ENCODE peak calls at places on chromosomes 16 and 17, in ten cellular contexts. S, V, N, L, U, E, P, T, Y and Q are unnamed samples.

GRCh38 chr17:51044964-51045363 is 75.7 kb downstream of the SPAG9 start:
- DNase-seq in U (no peak), T (no peak), L (no peak), E (no peak), P (peak), Y (no peak), N (no peak), V (no peak), S (no peak), Q (no peak)

GRCh38 chr17:60863892-60864673 is 186.4 kb downstream of the BCAS3 start:
- DNase-seq in N (no peak), U (no peak), L (no peak), S (no peak), E (no peak), V (no peak), P (peak), T (no peak), Y (no peak), Q (no peak)

GRCh38 chr16:75229172-75230031 is 10.6 kb downstream of the CTRB1 start:
- DNase-seq in Y (no peak), P (no peak), U (no peak), L (no peak), N (no peak), V (peak), S (no peak), T (no peak), E (no peak), Q (peak)

GRCh38 chr16:26709754-26710153 is 357.0 kb upstream of the C16orf82 start:
- DNase-seq in N (no peak), Y (no peak), S (no peak), E (no peak), U (no peak), P (no peak), T (no peak), L (no peak), V (no peak), Q (no peak)

GRCh38 chr17:68455756-68456528 is 1.4 kb downstream of the WIPI1 start:
- DNase-seq in U (no peak), Y (peak), T (peak), E (peak), P (no peak), N (no peak), V (no peak), L (no peak), S (no peak), Q (no peak)

GRCh38 chr17:71726320-71726719 is 394.5 kb upstream of the SOX9 start:
- DNase-seq in E (no peak), Y (no peak), L (no peak), U (no peak), N (no peak), T (no peak), S (no peak), V (no peak), P (no peak), Q (no peak)

GRCh38 chr16:31873556-31874353 is at the start of gene ZNF267:
- DNase-seq in T (peak), P (peak), E (peak), N (peak), L (peak), V (peak), S (peak), U (peak), Y (peak), Q (no peak)

GRCh38 chr17:4249452-4250029 is 14.2 kb downstream of the ANKFY1 start:
- DNase-seq in L (peak), S (no peak), E (peak), T (no peak), P (peak), Y (peak), U (no peak), V (no peak), N (no peak), Q (no peak)

GRCh38 chr17:8158267-8159031 is 4.3 kb downstream of the VAMP2 start:
- DNase-seq in V (peak), S (peak), N (peak), L (peak), U (peak), Y (peak), T (peak), P (peak), E (peak), Q (no peak)

GRCh38 chr17:38613525-38613980 is 7.8 kb upstream of the SRCIN1 start:
- DNase-seq in S (no peak), P (no peak), T (no peak), Y (no peak), U (no peak), V (no peak), N (no peak), L (no peak), E (no peak), Q (no peak)

GRCh38 chr17:74919440-74920305 is 3.4 kb downstream of the USH1G start:
- DNase-seq in U (no peak), Y (no peak), N (no peak), E (no peak), V (no peak), L (no peak), P (no peak), T (no peak), S (no peak), Q (no peak)

GRCh38 chr17:56929362-56929969 is 15.6 kb upstream of the TRIM25 start:
- DNase-seq in E (no peak), S (no peak), U (peak), L (no peak), T (no peak), V (no peak), Y (peak), N (no peak), P (peak), Q (no peak)

GRCh38 chr16:78199325-78200022 is 100.0 kb downstream of the WWOX start:
- DNase-seq in P (no peak), L (no peak), Y (peak), T (no peak), U (no peak), S (no peak), V (no peak), E (peak), N (no peak), Q (no peak)

GRCh38 chr17:73045722-73046121 is 46.8 kb downstream of the SLC39A11 start:
- DNase-seq in U (no peak), N (no peak), S (no peak), Y (no peak), T (no peak), E (no peak), L (no peak), V (no peak), P (no peak), Q (no peak)

GRCh38 chr17:53088501-53088900 is 734.2 kb upstream of the KIF2B start:
- DNase-seq in Y (no peak), L (no peak), N (no peak), V (no peak), P (no peak), U (no peak), T (no peak), E (no peak), S (no peak), Q (no peak)

GRCh38 chr16:15996432-15997109 is 47.2 kb downstream of the ABCC1 start:
- DNase-seq in N (peak), V (no peak), P (peak), U (peak), E (peak), Y (peak), L (no peak), T (no peak), S (no peak), Q (no peak)

GRCh38 chr16:57485091-57485915 is 990 bp downstream of the DOK4 start:
- DNase-seq in N (no peak), T (no peak), E (no peak), P (no peak), V (peak), L (no peak), Y (no peak), U (no peak), S (no peak), Q (no peak)

GRCh38 chr16:15653227-15653626 is 3.2 kb downstream of the NDE1 start:
- DNase-seq in N (no peak), Y (peak), U (no peak), V (no peak), S (peak), P (peak), T (peak), E (no peak), L (no peak), Q (no peak)

GRCh38 chr16:57149391-57149790 is 36.4 kb downstream of the PSME3IP1 start:
- DNase-seq in S (no peak), T (no peak), L (no peak), U (no peak), P (no peak), V (no peak), E (no peak), Y (no peak), N (no peak), Q (no peak)

GRCh38 chr17:3004150-3004801 is 59.1 kb downstream of the OR1D5 start:
- DNase-seq in V (peak), S (peak), T (peak), N (peak), Y (peak), P (peak), L (peak), E (no peak), U (peak), Q (peak)

GRCh38 chr16:63981639-63982038 is 1140.2 kb downstream of the CDH11 start:
- DNase-seq in L (no peak), Y (no peak), V (no peak), N (no peak), S (no peak), U (no peak), E (no peak), T (no peak), P (no peak), Q (no peak)

GRCh38 chr17:78748048-78748729 is 33.9 kb downstream of the CYTH1 start:
- DNase-seq in P (no peak), Y (no peak), T (no peak), L (no peak), V (no peak), S (no peak), U (no peak), E (no peak), N (no peak), Q (no peak)

GRCh38 chr17:19805006-19805405 is 56.9 kb upstream of the ALDH3A1 start:
- DNase-seq in T (no peak), E (no peak), L (no peak), U (no peak), S (no peak), N (no peak), V (no peak), Y (no peak), P (no peak), Q (no peak)
- TF ChIP-seq CTCF in T (no peak), E (no peak), L (no peak), U (no peak), S (no peak), N (no peak), V (no peak), Y (no peak), P (no peak), Q (no peak)

DNA sequence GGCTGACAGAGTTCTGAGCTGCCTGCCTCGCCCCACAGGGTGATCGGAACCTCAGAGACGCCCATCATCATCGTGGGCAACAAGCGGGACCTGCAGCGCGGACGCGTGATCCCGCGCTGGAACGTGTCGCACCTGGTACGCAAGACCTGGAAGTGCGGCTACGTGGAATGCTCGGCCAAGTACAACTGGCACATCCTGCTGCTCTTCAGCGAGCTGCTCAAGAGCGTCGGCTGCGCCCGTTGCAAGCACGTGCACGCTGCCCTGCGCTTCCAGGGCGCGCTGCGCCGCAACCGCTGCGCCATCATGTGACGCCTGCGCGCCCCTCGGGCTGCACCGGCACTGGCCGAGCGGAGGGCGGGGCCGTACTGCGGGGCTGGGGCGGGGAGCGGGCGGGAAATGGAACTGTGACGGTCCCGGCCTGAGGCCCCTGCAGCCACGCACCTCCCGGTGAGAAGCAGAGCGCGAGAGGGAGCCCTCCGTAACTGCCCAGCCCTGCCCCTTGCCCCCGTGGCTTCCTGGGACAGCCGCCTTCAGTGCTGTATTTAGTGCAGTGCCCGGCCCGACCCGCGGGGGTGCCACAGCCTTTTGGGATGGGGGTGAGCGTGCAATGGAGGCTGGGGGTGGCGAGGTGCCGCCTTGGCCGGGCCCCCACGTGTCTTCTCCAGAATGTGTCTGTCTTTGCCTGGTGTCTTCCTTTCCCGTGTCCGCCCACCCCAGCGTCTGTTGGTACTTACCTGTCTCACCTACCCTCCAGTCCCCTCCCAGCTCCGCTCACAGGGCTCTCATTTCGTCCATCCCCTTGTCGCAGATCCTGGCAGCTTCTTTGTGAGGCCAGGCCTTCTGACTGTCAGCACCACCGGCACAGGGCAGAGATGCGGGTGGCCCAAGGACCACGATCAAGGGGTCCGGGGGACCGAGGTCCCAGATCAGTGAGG is 9.8 kb downstream of the RASL10B start:
- DNase-seq in V (no peak), E (peak), N (no peak), U (no peak), S (no peak), P (no peak), Y (no peak), L (no peak), T (no peak), Q (no peak)
- TF ChIP-seq CTCF in V (no peak), E (no peak), N (no peak), U (no peak), S (no peak), P (no peak), Y (no peak), L (no peak), T (no peak), Q (peak)

GRCh38 chr17:58527306-58527705 is 12.9 kb upstream of the MTMR4 start:
- DNase-seq in N (no peak), P (no peak), L (no peak), T (no peak), E (no peak), V (no peak), Y (no peak), S (no peak), U (no peak), Q (no peak)
- TF ChIP-seq CTCF in N (no peak), P (peak), L (no peak), T (no peak), E (no peak), V (no peak), Y (no peak), S (peak), U (no peak), Q (peak)

DNA sequence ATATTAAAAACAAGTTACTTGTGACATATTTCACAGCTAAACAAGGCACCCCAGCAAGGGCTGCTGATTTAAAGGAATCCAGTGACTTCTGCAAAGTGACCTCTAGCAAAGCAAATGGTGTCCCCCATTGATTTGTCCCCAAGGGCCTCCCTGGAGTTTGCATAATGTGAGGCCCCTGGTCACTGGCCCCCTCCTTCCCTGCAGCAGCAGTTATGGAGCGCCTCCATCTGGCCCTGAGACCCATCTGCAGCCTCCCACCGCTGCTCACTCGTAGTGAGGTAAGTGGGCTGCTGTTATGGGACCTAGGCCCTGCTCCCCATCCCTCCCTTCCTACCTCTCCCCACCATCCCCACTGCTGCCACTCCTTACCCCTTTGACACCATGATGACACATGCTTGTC is 19.6 kb upstream of the EEF2K start:
- DNase-seq in P (no peak), T (no peak), L (no peak), V (no peak), N (no peak), Y (no peak), U (no peak), S (no peak), E (no peak), Q (no peak)
- TF ChIP-seq CTCF in P (peak), T (no peak), L (no peak), V (no peak), N (no peak), Y (peak), U (no peak), S (no peak), E (no peak), Q (peak)

GRCh38 chr16:23182675-23183485 is at the start of gene SCNN1G:
- DNase-seq in T (no peak), E (no peak), N (peak), S (peak), V (peak), L (peak), U (no peak), P (no peak), Y (no peak), Q (no peak)
- TF ChIP-seq CTCF in T (peak), E (no peak), N (no peak), S (peak), V (no peak), L (peak), U (no peak), P (no peak), Y (peak), Q (peak)

GRCh38 chr16:48121276-48121675 is 34.5 kb downstream of the ABCC12 start:
- DNase-seq in V (no peak), U (no peak), T (no peak), E (no peak), Y (no peak), P (no peak), L (no peak), S (no peak), N (no peak), Q (no peak)
- TF ChIP-seq CTCF in V (no peak), U (no peak), T (no peak), E (no peak), Y (no peak), P (no peak), L (no peak), S (no peak), N (no peak), Q (no peak)